ENCODE peak calls at places on chromosome 20, in seven cellular contexts. S, Z, R, A, L, K and I are unnamed samples.

GRCh38 chr20:37907677-37908397 is 4.9 kb downstream of the VSTM2L start:
- DNase-seq in S (no peak), Z (peak), R (peak), A (peak), L (no peak), K (no peak), I (no peak)

GRCh38 chr20:54044156-54044555 is 26.2 kb downstream of the BCAS1 start:
- DNase-seq in S (no peak), Z (peak), R (peak), A (no peak), L (no peak), K (no peak), I (no peak)

GRCh38 chr20:51495921-51496545 is 46.5 kb downstream of the NFATC2 start:
- DNase-seq in S (no peak), Z (no peak), R (no peak), A (no peak), L (no peak), K (no peak), I (no peak)

GRCh38 chr20:12925214-12925755 is 83.5 kb upstream of the SPTLC3 start:
- DNase-seq in S (peak), Z (peak), R (peak), A (peak), L (peak), K (no peak), I (no peak)

GRCh38 chr20:61185181-61185580 is 66.9 kb upstream of the CDH4 start:
- DNase-seq in S (no peak), Z (peak), R (no peak), A (no peak), L (no peak), K (no peak), I (no peak)

GRCh38 chr20:13685623-13686022 is 46.9 kb upstream of the TASP1 start:
- DNase-seq in S (no peak), Z (no peak), R (no peak), A (no peak), L (no peak), K (no peak), I (no peak)

GRCh38 chr20:54633374-54633773 is 158.0 kb downstream of the DOK5 start:
- DNase-seq in S (no peak), Z (no peak), R (no peak), A (no peak), L (no peak), K (no peak), I (no peak)

GRCh38 chr20:5090191-5090590 is 29.6 kb downstream of the PCNA start:
- DNase-seq in S (peak), Z (no peak), R (no peak), A (no peak), L (no peak), K (no peak), I (no peak)

GRCh38 chr20:5899444-5899843 is 50.9 kb downstream of the TRMT6 start:
- DNase-seq in S (no peak), Z (no peak), R (no peak), A (no peak), L (no peak), K (no peak), I (no peak)

GRCh38 chr20:17768267-17768666 is 68.5 kb downstream of the BANF2 start:
- DNase-seq in S (no peak), Z (no peak), R (no peak), A (no peak), L (no peak), K (no peak), I (no peak)

GRCh38 chr20:58682656-58683055 is 9.9 kb upstream of the NPEPL1 start:
- DNase-seq in S (no peak), Z (peak), R (no peak), A (no peak), L (no peak), K (no peak), I (no peak)

GRCh38 chr20:55360895-55361294 is 644.4 kb downstream of the CBLN4 start:
- DNase-seq in S (no peak), Z (no peak), R (no peak), A (no peak), L (no peak), K (no peak), I (no peak)

GRCh38 chr20:51738877-51739447 is 29.2 kb downstream of the ATP9A start:
- DNase-seq in S (no peak), Z (peak), R (no peak), A (no peak), L (no peak), K (no peak), I (no peak)

GRCh38 chr20:8095648-8096572 is 36.2 kb upstream of the PLCB1 start:
- DNase-seq in S (no peak), Z (peak), R (peak), A (no peak), L (no peak), K (no peak), I (no peak)

GRCh38 chr20:59413326-59413865 is 113.0 kb downstream of the EDN3 start:
- DNase-seq in S (no peak), Z (no peak), R (no peak), A (no peak), L (no peak), K (no peak), I (no peak)

GRCh38 chr20:14341782-14342181 is 4.4 kb upstream of the FLRT3 start:
- DNase-seq in S (no peak), Z (no peak), R (no peak), A (no peak), L (no peak), K (no peak), I (no peak)

DNA sequence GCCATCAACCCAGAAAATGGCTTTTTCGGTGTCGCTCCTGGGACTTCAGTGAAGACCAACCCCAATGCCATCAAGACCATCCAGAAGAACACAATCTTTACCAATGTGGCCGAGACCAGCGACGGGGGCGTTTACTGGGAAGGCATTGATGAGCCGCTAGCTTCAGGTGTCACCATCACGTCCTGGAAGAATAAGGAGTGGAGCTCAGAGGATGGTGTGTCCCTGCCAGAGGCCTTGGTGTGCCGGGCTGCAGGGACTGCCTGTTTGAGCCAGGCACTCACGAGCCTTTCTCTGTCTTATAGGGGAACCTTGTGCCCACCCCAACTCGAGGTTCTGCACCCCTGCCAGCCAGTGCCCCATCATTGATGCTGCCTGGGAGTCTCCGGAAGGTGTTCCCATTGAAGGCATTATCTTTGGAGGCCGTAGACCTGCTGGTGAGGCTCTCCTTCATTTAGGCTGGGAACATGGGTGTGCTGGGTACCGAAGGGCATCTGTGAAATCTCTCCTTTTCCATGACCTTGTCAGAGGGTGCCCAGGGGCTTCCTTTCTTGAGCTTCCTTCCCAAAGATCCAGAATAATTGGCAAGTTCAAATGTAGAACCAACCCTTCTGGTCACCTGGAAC is 3.4 kb downstream of the PCK1 start:
- DNase-seq in S (no peak), Z (no peak), R (no peak), A (no peak), L (no peak), K (no peak), I (no peak)
- H3K27ac ChIP-seq in S (no peak), Z (no peak), R (no peak), A (no peak), L (no peak), K (no peak), I (no peak)

DNA sequence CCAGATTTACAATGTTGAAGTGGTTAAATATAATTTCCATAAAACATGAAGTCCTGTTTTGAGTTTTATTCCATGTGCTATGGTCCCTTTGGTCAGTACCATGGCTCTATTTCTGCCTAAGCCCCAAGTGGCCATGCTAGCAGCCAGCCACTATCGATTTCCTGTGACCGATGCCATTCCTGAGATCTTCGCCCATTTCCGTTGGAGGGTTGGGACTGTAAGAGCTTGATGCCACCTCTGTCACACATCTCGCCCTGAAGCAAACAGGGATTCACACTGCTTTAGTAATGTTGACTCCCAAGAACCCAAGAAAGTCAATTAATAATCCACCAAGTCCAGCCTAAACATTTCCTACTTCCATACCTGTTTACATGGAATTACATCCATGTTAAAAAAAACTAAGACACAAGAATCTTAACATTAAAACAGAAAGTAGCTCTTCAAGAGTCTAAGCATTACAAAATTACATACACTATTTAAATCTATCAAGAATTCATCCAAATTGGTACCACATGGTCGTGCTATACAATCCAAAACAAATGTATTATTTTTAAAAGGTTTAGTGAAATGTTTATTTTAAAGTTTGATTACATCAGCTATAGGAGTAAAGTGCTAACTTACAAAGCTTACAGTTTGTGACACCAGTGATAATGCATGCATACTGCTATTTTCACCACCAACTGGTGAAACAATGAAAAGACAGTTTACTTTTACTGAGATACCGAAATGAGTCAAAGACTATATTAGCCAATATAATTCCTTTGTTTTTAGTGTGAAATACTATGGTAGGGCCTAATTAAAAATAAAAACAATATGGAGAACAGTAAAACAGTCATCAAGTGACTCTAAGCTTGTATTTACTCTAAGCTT is 2.5 kb downstream of the RBM39 start:
- DNase-seq in S (peak), Z (peak), R (no peak), A (no peak), L (no peak), K (no peak), I (no peak)
- H3K4me3 ChIP-seq in S (peak), Z (peak), R (peak), A (peak), L (peak), K (peak), I (peak)

GRCh38 chr20:1392443-1392692 is 486 bp downstream of the FKBP1A start:
- DNase-seq in S (no peak), Z (no peak), R (no peak), A (no peak), L (no peak), K (no peak), I (no peak)
- H3K27ac ChIP-seq in S (peak), Z (peak), R (peak), A (peak), L (peak), K (peak), I (peak)

GRCh38 chr20:44208770-44209169 is 1.8 kb downstream of the OSER1 start:
- DNase-seq in S (no peak), Z (peak), R (no peak), A (no peak), L (no peak), K (no peak), I (no peak)
- H3K4me3 ChIP-seq in S (peak), Z (peak), R (peak), A (peak), L (peak), K (peak), I (no peak)

GRCh38 chr20:46133886-46134654 is 16.0 kb downstream of the CD40 start:
- DNase-seq in S (no peak), Z (no peak), R (no peak), A (no peak), L (no peak), K (no peak), I (no peak)
- H3K27ac ChIP-seq in S (no peak), Z (no peak), R (no peak), A (no peak), L (no peak), K (no peak), I (no peak)

GRCh38 chr20:11249239-11249638 is 575.4 kb upstream of the JAG1 start:
- DNase-seq in S (no peak), Z (no peak), R (no peak), A (no peak), L (no peak), K (no peak), I (no peak)

GRCh38 chr20:11247059-11247630 is 573.3 kb upstream of the JAG1 start:
- DNase-seq in S (no peak), Z (no peak), R (no peak), A (no peak), L (no peak), K (no peak), I (no peak)

GRCh38 chr20:11249683-11250082 is 575.9 kb upstream of the JAG1 start:
- DNase-seq in S (no peak), Z (no peak), R (no peak), A (no peak), L (no peak), K (no peak), I (no peak)

GRCh38 chr20:11248691-11249178 is 574.9 kb upstream of the JAG1 start:
- DNase-seq in S (no peak), Z (no peak), R (no peak), A (no peak), L (no peak), K (no peak), I (no peak)

GRCh38 chr20:11247943-11248475 is 574.2 kb upstream of the JAG1 start:
- DNase-seq in S (no peak), Z (no peak), R (no peak), A (no peak), L (no peak), K (no peak), I (no peak)
- H3K4me3 ChIP-seq in S (no peak), Z (no peak), R (no peak), A (no peak), L (no peak), K (no peak), I (no peak)

DNA sequence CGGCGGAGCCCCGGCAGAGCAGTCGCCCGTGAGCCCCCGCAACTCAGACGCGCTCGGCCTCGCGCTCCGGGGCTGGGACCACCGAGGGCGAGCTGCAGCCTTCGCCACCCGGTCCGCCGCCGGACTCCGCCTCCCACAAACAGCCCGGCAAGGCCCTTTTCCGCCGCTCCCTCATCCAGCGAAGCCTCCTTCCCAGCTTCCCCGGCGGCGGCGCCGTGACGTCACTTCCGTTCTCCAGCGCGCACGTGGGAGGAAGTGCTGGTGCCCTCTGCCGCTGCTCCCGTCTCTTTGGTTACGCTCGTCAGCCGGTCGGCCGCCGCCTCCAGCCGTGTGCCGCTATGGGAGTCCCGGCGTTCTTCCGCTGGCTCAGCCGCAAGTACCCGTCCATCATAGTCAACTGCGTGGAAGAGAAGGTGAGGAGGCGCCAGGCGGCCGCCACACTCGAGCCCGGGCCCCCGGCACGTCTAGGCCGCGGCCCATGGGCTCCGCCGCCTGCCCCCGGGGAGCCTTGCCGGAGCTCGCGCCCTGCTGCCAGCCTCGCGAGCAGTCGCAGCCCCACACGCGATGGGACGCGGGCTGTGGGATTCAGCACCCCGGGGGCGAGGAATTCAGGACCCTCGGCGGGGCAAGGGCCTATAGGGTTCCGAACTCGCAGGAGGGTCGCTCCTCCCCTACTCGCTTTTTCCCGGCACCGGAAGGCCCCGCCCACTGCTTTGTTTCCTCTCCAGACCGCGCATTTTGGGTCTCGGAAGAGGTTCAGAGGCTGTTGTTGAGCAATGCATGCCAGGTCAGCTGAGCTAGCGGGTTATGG is at the start of gene XRN2:
- DNase-seq in S (peak), Z (peak), R (peak), A (peak), L (peak), K (peak), I (peak)
- H3K27ac ChIP-seq in S (peak), Z (peak), R (peak), A (peak), L (peak), K (peak), I (peak)

DNA sequence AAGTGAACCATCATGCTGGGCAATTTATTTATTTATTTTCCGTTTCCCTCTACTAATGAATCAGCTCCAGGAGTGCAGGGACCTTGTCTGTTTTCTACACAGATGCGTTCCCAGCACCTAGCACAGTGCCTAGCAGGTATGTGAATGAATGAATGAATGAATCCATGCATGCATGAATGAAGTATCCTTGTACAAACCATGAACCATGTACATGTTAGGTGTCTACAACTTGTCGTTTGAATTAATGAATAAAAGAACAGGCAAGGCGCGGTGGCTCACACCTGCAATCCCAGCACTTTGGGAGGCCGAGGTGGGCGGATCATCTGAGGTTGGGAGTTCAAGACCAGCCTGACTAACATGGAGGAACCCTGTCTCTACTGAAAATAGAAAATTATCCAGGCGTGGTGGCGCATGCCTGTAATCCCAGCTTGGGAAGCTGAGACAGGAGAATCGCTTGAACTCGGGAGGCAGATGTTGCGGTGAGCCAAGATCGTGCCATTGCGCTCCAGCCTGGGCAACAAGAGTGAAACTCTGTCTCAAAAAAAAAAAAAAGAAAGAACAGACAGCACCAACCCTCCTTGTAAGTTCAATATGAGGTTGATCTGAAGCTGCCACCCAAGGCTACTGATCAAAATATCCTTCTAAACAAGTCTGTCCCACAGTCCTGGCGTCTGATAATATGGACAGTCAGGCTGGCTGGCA is 27.3 kb upstream of the SLC9A8 start:
- DNase-seq in S (no peak), Z (no peak), R (no peak), A (no peak), L (no peak), K (no peak), I (no peak)
- H3K4me3 ChIP-seq in S (peak), Z (no peak), R (no peak), A (no peak), L (no peak), K (no peak), I (no peak)